ENCODE peak calls at places on chromosomes 7 and 10, in seven cellular contexts. F is cardiac muscle cell; T is left ventricle myocardium inferior; S is breast epithelium; C is effector memory CD4-positive, alpha-beta T cell; E is adrenal gland; J is hepatocyte. I is an unnamed sample. For H3K27me3 and H3K9me3, the result is how much of the 10 kb centered on the place peaks cover.

GRCh38 chr7:101436857-101437576 is 74.3 kb downstream of the COL26A1 start:
- DNase-seq in S (no peak), T (no peak), J (no peak), F (no peak), E (peak), C (no peak), I (peak)

GRCh38 chr7:135355377-135356048 is 121.9 kb downstream of the STRA8 start:
- DNase-seq in C (no peak), F (no peak), E (no peak), S (no peak), J (no peak), T (no peak), I (no peak)

GRCh38 chr10:49568235-49568634 is 29.3 kb upstream of the ERCC6 start:
- DNase-seq in F (peak), C (no peak), T (no peak), E (no peak), J (no peak), S (no peak), I (peak)

GRCh38 chr7:115230882-115231508 is 309.1 kb downstream of the MDFIC start:
- DNase-seq in F (peak), J (peak), S (no peak), C (no peak), T (no peak), E (no peak), I (peak)

GRCh38 chr10:131855396-131855762 is 45.4 kb upstream of the PPP2R2D start:
- DNase-seq in F (no peak), T (no peak), C (no peak), E (no peak), J (no peak), S (peak), I (no peak)

GRCh38 chr7:29447828-29448227 is 115.8 kb upstream of the PRR15 start:
- DNase-seq in T (no peak), C (no peak), E (no peak), F (peak), J (no peak), S (no peak), I (no peak)

GRCh38 chr7:42082144-42082543 is 154.9 kb downstream of the GLI3 start:
- DNase-seq in T (no peak), S (no peak), F (peak), J (peak), C (no peak), E (peak), I (peak)

GRCh38 chr7:114835861-114836260 is 86.0 kb upstream of the MDFIC start:
- DNase-seq in C (no peak), F (no peak), T (no peak), E (no peak), J (no peak), S (no peak), I (no peak)

GRCh38 chr10:62327897-62328296 is 46.3 kb upstream of the ZNF365 start:
- DNase-seq in S (no peak), T (no peak), C (no peak), E (no peak), J (no peak), F (no peak), I (no peak)

GRCh38 chr10:119393019-119393418 is 149.5 kb downstream of the RGS10 start:
- DNase-seq in T (no peak), J (no peak), C (no peak), S (no peak), E (no peak), F (no peak), I (no peak)

GRCh38 chr10:7672366-7673134 is 5.8 kb upstream of the ITIH5 start:
- DNase-seq in F (peak), E (no peak), S (no peak), T (no peak), J (no peak), C (no peak), I (no peak)

GRCh38 chr10:7667262-7668141 is 736 bp upstream of the ITIH5 start:
- DNase-seq in C (no peak), S (no peak), F (no peak), J (peak), T (peak), E (no peak), I (no peak)

GRCh38 chr10:7666253-7667023 is at the start of gene ITIH5:
- DNase-seq in F (no peak), S (no peak), E (no peak), C (no peak), T (peak), J (peak), I (no peak)

GRCh38 chr10:7671121-7671520 is 4.4 kb upstream of the ITIH5 start:
- DNase-seq in T (no peak), J (no peak), C (no peak), E (no peak), F (no peak), S (no peak), I (no peak)

DNA sequence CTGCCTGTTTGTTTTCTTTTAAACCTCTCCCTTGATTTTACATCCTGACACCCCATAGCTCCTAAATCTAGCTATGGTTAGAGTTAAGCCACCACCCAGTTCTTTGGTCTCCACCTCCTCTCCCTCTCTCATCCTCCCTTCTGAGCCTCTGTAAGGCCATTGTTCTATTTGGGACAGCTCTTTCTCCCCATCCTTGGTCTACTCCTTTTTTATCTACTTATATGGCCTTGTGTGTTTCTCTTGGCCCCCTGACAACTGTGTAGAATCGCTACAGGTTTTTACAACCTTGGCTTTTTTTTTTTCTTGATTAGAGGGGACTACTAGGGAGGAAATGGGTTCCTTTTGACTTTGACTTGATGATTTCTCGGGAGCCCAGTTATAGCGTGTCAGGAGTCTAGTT is 3.4 kb upstream of the ITIH5 start:
- DNase-seq in C (no peak), S (no peak), J (no peak), F (no peak), E (no peak), T (no peak), I (no peak)
- H3K27me3 ChIP-seq in C (under half), S (under half), J (under half), F (half or more), E (under half), T (half or more), I (under half)

GRCh38 chr7:157793973-157794763 is 457.4 kb downstream of the DNAJB6 start:
- DNase-seq in J (no peak), F (no peak), C (no peak), S (no peak), T (no peak), E (no peak), I (no peak)
- H3K9me3 ChIP-seq in J (under half), F (under half), C (under half), S (under half), T (under half), E (under half), I (under half)

DNA sequence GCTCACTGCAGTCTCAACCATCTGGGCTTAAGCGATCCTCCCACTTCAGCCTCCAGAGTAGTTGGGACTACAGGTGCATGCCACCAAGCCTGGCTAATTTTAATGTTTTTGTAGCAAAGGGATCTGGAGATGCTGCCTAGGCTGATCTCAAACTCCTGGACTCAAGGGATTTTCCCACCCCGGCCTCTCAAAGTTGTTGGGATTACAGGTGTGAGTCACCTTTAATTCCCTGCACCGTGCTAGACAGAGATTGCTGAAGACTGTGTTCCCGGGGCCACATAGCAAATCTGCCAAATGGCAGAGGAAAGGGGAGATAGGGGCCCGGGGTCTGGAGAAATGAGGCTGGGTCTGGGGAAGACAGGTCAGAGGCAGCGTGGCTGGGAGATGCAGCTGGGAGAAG is 20.6 kb upstream of the PSMG3 start:
- DNase-seq in J (no peak), S (no peak), F (no peak), T (no peak), C (no peak), E (no peak), I (no peak)
- H3K27me3 ChIP-seq in J (under half), S (half or more), F (under half), T (half or more), C (under half), E (under half), I (under half)

DNA sequence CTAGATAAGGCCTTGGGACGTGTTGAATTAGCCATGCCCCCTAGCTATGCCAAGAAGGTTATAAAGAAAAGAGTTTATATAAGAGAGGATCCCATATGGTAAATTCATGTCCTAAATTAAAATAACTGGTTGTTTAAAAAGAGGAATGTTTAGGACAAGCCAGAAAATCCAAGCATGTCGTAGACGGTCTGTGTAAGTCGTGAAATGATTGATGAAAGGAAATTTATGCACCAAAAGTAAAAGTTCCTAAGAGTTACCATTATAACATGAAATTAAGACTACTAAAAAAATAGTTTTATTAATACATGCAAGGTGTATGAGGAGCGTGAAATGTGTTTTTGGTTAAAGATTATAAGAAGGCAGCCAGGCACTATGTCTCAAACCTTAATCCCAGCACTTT is 624.9 kb downstream of the ARL4A start:
- DNase-seq in T (no peak), J (no peak), E (no peak), C (no peak), S (no peak), F (no peak), I (peak)
- H3K9me3 ChIP-seq in T (under half), J (under half), E (under half), C (under half), S (under half), F (under half), I (under half)

DNA sequence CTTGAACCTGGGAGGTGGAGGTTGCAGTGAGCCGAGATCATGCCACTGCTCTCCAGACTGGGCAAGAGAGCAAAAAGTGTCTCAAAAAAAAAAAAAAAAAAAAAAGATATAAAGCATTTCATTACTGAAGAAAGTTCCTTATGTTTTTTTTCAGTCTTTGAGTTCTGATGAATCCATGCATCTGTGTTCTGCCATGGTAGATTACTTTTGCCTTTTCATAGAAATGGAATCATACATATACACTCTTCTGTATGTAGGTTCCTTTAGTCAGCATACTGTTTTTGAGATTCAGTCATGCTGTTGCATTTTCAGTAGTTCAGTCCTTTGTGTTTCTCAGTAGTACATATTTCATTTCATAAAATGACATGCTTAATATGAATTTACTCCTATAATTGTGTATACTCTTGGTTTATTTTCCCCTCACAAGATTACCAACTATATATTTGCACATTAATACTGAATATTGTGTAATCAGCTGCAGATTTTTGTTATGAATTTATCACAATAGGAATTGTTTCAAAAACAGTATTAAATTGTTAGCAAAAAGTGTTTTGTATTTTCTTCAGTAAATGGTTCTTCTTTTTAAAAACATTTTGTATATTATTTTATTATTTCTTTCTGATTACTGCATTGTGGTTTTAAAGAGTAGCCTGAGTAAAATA is 2.8 kb upstream of the ZNF777 start:
- DNase-seq in T (no peak), S (no peak), C (no peak), J (no peak), F (no peak), E (no peak), I (no peak)
- H3K27me3 ChIP-seq in T (under half), S (under half), C (under half), J (under half), F (under half), E (under half), I (under half)

DNA sequence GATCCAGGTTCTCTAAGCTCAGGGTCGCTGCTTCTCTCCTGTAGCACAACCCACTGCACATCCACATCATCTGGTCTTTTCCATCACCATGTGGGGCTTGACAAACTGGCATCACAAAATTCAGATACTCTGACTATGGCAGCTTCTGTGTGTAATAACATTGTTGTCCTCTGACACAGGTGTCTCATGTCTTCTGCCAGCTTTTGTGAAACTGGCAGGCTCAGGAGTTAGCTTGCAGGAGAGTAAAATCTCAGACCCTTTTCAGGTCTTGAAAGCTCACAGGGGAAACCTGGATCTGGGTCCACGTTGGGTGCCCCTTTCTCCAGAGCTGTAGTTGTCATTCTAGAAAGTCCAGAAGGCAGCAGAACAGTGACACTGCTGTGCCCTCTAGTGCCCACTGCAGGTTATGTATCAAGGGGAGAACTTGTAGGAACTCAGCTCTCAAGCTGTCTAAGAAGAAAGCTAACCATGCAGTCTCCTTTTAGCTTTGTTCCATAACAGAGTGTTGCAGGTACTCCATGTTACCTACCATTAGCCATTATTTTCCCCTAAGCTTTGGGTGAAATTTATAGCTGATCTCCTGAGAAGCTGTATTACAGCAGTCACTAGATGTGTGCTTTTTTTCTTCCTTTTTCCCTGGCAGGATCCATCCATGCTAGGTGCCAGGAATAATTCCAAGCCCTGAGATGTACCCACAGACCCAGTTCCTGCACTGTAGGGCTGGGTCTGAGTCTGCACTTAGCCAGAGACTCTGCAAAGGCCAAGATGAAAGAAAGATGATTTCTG is 102.7 kb downstream of the ZNF248 start:
- DNase-seq in F (no peak), C (no peak), E (peak), T (no peak), J (no peak), S (no peak), I (peak)
- H3K9me3 ChIP-seq in F (under half), C (under half), E (under half), T (under half), J (under half), S (under half), I (under half)

GRCh38 chr7:155383756-155384491 is 74.0 kb upstream of the EN2 start:
- DNase-seq in F (no peak), E (no peak), S (no peak), J (no peak), T (no peak), C (no peak), I (no peak)
- H3K27me3 ChIP-seq in F (half or more), E (half or more), S (half or more), J (half or more), T (half or more), C (under half), I (under half)

GRCh38 chr7:157551325-157552070 is 214.7 kb downstream of the DNAJB6 start:
- DNase-seq in J (no peak), C (no peak), T (no peak), F (no peak), S (peak), E (no peak), I (no peak)
- H3K9me3 ChIP-seq in J (under half), C (under half), T (under half), F (under half), S (under half), E (under half), I (under half)

GRCh38 chr7:132343196-132343595 is 233.1 kb downstream of the PLXNA4 start:
- DNase-seq in F (peak), C (no peak), S (no peak), J (no peak), T (no peak), E (no peak), I (no peak)

GRCh38 chr7:132345730-132346129 is 230.5 kb downstream of the PLXNA4 start:
- DNase-seq in C (no peak), T (no peak), J (no peak), E (no peak), F (peak), S (no peak), I (no peak)

GRCh38 chr7:132347129-132347528 is 229.1 kb downstream of the PLXNA4 start:
- DNase-seq in E (no peak), C (no peak), J (no peak), F (no peak), S (no peak), T (no peak), I (no peak)

GRCh38 chr7:132347858-132348257 is 228.4 kb downstream of the PLXNA4 start:
- DNase-seq in J (no peak), T (no peak), F (no peak), S (no peak), E (no peak), C (no peak), I (no peak)

GRCh38 chr7:132345030-132345429 is 231.2 kb downstream of the PLXNA4 start:
- DNase-seq in T (no peak), F (no peak), E (no peak), C (no peak), J (no peak), S (no peak), I (no peak)
- H3K27me3 ChIP-seq in T (under half), F (under half), E (under half), C (under half), J (under half), S (under half), I (under half)

DNA sequence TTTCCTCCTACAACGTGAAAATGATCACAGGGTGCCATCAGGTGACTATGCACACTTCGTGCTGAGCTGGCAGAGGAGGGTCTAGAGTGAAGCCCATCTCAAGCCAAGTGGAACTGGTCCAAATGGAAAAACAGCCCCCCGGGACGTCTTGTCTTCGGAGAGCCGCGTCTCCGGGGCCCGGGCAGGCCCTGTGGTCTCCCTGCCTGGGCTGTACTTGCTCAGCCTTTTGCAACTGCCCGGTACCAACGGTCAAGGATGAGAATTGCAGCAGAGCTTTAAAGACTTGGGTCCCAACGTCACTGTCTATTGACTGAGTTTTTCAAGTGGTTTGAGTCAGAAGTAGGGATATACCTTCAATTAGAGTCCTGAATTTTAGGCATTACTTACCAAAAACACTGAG is 315.5 kb downstream of the PTPRN2 start:
- DNase-seq in C (no peak), J (no peak), E (no peak), S (peak), T (no peak), F (no peak), I (no peak)
- H3K9me3 ChIP-seq in C (under half), J (under half), E (under half), S (under half), T (under half), F (under half), I (under half)

I was measured in MG63.